ENCODE peak calls at places on chromosomes 7 and 10, in six cellular contexts. One of them, this sample, is unnamed.

GRCh38 chr10:98332623-98333269 is 64.8 kb upstream of the LOXL4 start:
- ATAC-seq in PC-3: peak
- ATAC-seq in activated CD8-positive, alpha-beta T cell treated with anti-CD3 and anti-CD28 coated beads, Interleukin-2, amount 10 ng/mL, durations not matched to agents 7 days and 5 days: no peak
- ATAC-seq in T-helper 17 cell: no peak
- ATAC-seq in Right ventricle myocardium inferior: no peak
- ATAC-seq in gastrocnemius medialis: no peak
- ATAC-seq in this sample: no peak

GRCh38 chr7:20444041-20444440 is 113.3 kb downstream of the ITGB8 start:
- ATAC-seq in T-helper 17 cell: no peak
- ATAC-seq in Right ventricle myocardium inferior: no peak
- ATAC-seq in activated CD8-positive, alpha-beta T cell treated with anti-CD3 and anti-CD28 coated beads, Interleukin-2, amount 10 ng/mL, durations not matched to agents 7 days and 5 days: no peak
- ATAC-seq in gastrocnemius medialis: no peak
- ATAC-seq in PC-3: no peak
- ATAC-seq in this sample: no peak

GRCh38 chr7:47452715-47453092 is 129.2 kb downstream of the TNS3 start:
- ATAC-seq in T-helper 17 cell: no peak
- ATAC-seq in gastrocnemius medialis: peak
- ATAC-seq in activated CD8-positive, alpha-beta T cell treated with anti-CD3 and anti-CD28 coated beads, Interleukin-2, amount 10 ng/mL, durations not matched to agents 7 days and 5 days: no peak
- ATAC-seq in Right ventricle myocardium inferior: peak
- ATAC-seq in PC-3: no peak
- ATAC-seq in this sample: no peak

GRCh38 chr7:451255-452229 is 68.1 kb downstream of the PDGFA start:
- ATAC-seq in activated CD8-positive, alpha-beta T cell treated with anti-CD3 and anti-CD28 coated beads, Interleukin-2, amount 10 ng/mL, durations not matched to agents 7 days and 5 days: no peak
- ATAC-seq in PC-3: no peak
- ATAC-seq in Right ventricle myocardium inferior: no peak
- ATAC-seq in T-helper 17 cell: no peak
- ATAC-seq in gastrocnemius medialis: peak
- ATAC-seq in this sample: no peak

GRCh38 chr7:1113548-1113885 is 25.6 kb downstream of the GPER1 start:
- ATAC-seq in activated CD8-positive, alpha-beta T cell treated with anti-CD3 and anti-CD28 coated beads, Interleukin-2, amount 10 ng/mL, durations not matched to agents 7 days and 5 days: no peak
- ATAC-seq in PC-3: no peak
- ATAC-seq in Right ventricle myocardium inferior: no peak
- ATAC-seq in gastrocnemius medialis: no peak
- ATAC-seq in T-helper 17 cell: no peak
- ATAC-seq in this sample: no peak

GRCh38 chr10:88431103-88431502 is 152.0 kb downstream of the RNLS start:
- ATAC-seq in Right ventricle myocardium inferior: no peak
- ATAC-seq in activated CD8-positive, alpha-beta T cell treated with anti-CD3 and anti-CD28 coated beads, Interleukin-2, amount 10 ng/mL, durations not matched to agents 7 days and 5 days: no peak
- ATAC-seq in PC-3: no peak
- ATAC-seq in gastrocnemius medialis: no peak
- ATAC-seq in T-helper 17 cell: no peak
- ATAC-seq in this sample: no peak

GRCh38 chr7:41005381-41005901 is 697.4 kb downstream of the INHBA start:
- ATAC-seq in T-helper 17 cell: no peak
- ATAC-seq in Right ventricle myocardium inferior: peak
- ATAC-seq in gastrocnemius medialis: peak
- ATAC-seq in PC-3: peak
- ATAC-seq in activated CD8-positive, alpha-beta T cell treated with anti-CD3 and anti-CD28 coated beads, Interleukin-2, amount 10 ng/mL, durations not matched to agents 7 days and 5 days: no peak
- ATAC-seq in this sample: peak

GRCh38 chr7:129785457-129786178 is 167.1 kb downstream of the UBE2H start:
- ATAC-seq in Right ventricle myocardium inferior: no peak
- ATAC-seq in PC-3: no peak
- ATAC-seq in activated CD8-positive, alpha-beta T cell treated with anti-CD3 and anti-CD28 coated beads, Interleukin-2, amount 10 ng/mL, durations not matched to agents 7 days and 5 days: no peak
- ATAC-seq in gastrocnemius medialis: no peak
- ATAC-seq in T-helper 17 cell: peak
- ATAC-seq in this sample: no peak

GRCh38 chr7:1487466-1487865 is 16.7 kb downstream of the INTS1 start:
- ATAC-seq in T-helper 17 cell: no peak
- ATAC-seq in Right ventricle myocardium inferior: no peak
- ATAC-seq in activated CD8-positive, alpha-beta T cell treated with anti-CD3 and anti-CD28 coated beads, Interleukin-2, amount 10 ng/mL, durations not matched to agents 7 days and 5 days: no peak
- ATAC-seq in gastrocnemius medialis: no peak
- ATAC-seq in PC-3: no peak
- ATAC-seq in this sample: no peak

GRCh38 chr10:100535338-100535714 is 417 bp upstream of the HIF1AN start:
- ATAC-seq in PC-3: peak
- ATAC-seq in T-helper 17 cell: peak
- ATAC-seq in Right ventricle myocardium inferior: no peak
- ATAC-seq in gastrocnemius medialis: no peak
- ATAC-seq in activated CD8-positive, alpha-beta T cell treated with anti-CD3 and anti-CD28 coated beads, Interleukin-2, amount 10 ng/mL, durations not matched to agents 7 days and 5 days: peak
- ATAC-seq in this sample: no peak

GRCh38 chr7:108166687-108167086 is 36.5 kb upstream of the LAMB4 start:
- ATAC-seq in T-helper 17 cell: no peak
- ATAC-seq in Right ventricle myocardium inferior: no peak
- ATAC-seq in gastrocnemius medialis: no peak
- ATAC-seq in PC-3: no peak
- ATAC-seq in activated CD8-positive, alpha-beta T cell treated with anti-CD3 and anti-CD28 coated beads, Interleukin-2, amount 10 ng/mL, durations not matched to agents 7 days and 5 days: no peak
- ATAC-seq in this sample: no peak

GRCh38 chr10:24723386-24723787 is 300 bp downstream of the ARHGAP21 start:
- ATAC-seq in activated CD8-positive, alpha-beta T cell treated with anti-CD3 and anti-CD28 coated beads, Interleukin-2, amount 10 ng/mL, durations not matched to agents 7 days and 5 days: peak
- ATAC-seq in T-helper 17 cell: no peak
- ATAC-seq in Right ventricle myocardium inferior: no peak
- ATAC-seq in gastrocnemius medialis: peak
- ATAC-seq in PC-3: peak
- ATAC-seq in this sample: no peak

GRCh38 chr7:1151653-1152425 is 8.2 kb downstream of the ZFAND2A start:
- ATAC-seq in gastrocnemius medialis: no peak
- ATAC-seq in Right ventricle myocardium inferior: no peak
- ATAC-seq in PC-3: no peak
- ATAC-seq in T-helper 17 cell: peak
- ATAC-seq in activated CD8-positive, alpha-beta T cell treated with anti-CD3 and anti-CD28 coated beads, Interleukin-2, amount 10 ng/mL, durations not matched to agents 7 days and 5 days: no peak
- ATAC-seq in this sample: peak

GRCh38 chr10:99854860-99855259 is 72.4 kb downstream of the ABCC2 start:
- ATAC-seq in gastrocnemius medialis: no peak
- ATAC-seq in activated CD8-positive, alpha-beta T cell treated with anti-CD3 and anti-CD28 coated beads, Interleukin-2, amount 10 ng/mL, durations not matched to agents 7 days and 5 days: no peak
- ATAC-seq in T-helper 17 cell: no peak
- ATAC-seq in Right ventricle myocardium inferior: no peak
- ATAC-seq in PC-3: peak
- ATAC-seq in this sample: no peak

GRCh38 chr7:158761945-158762344 is 57.3 kb upstream of the NCAPG2 start:
- ATAC-seq in activated CD8-positive, alpha-beta T cell treated with anti-CD3 and anti-CD28 coated beads, Interleukin-2, amount 10 ng/mL, durations not matched to agents 7 days and 5 days: no peak
- ATAC-seq in T-helper 17 cell: peak
- ATAC-seq in PC-3: no peak
- ATAC-seq in Right ventricle myocardium inferior: no peak
- ATAC-seq in gastrocnemius medialis: no peak
- ATAC-seq in this sample: no peak

GRCh38 chr10:97355571-97355975 is 21.0 kb upstream of the FRAT2 start:
- ATAC-seq in PC-3: peak
- ATAC-seq in gastrocnemius medialis: peak
- ATAC-seq in activated CD8-positive, alpha-beta T cell treated with anti-CD3 and anti-CD28 coated beads, Interleukin-2, amount 10 ng/mL, durations not matched to agents 7 days and 5 days: no peak
- ATAC-seq in Right ventricle myocardium inferior: peak
- ATAC-seq in T-helper 17 cell: peak
- ATAC-seq in this sample: no peak

GRCh38 chr10:46096909-46097575 is 51.0 kb upstream of the MSMB start:
- ATAC-seq in PC-3: no peak
- ATAC-seq in Right ventricle myocardium inferior: no peak
- ATAC-seq in gastrocnemius medialis: no peak
- ATAC-seq in activated CD8-positive, alpha-beta T cell treated with anti-CD3 and anti-CD28 coated beads, Interleukin-2, amount 10 ng/mL, durations not matched to agents 7 days and 5 days: peak
- ATAC-seq in T-helper 17 cell: peak
- ATAC-seq in this sample: no peak

GRCh38 chr7:152402384-152403250 is 33.2 kb downstream of the KMT2C start:
- ATAC-seq in PC-3: peak
- ATAC-seq in activated CD8-positive, alpha-beta T cell treated with anti-CD3 and anti-CD28 coated beads, Interleukin-2, amount 10 ng/mL, durations not matched to agents 7 days and 5 days: no peak
- ATAC-seq in gastrocnemius medialis: no peak
- ATAC-seq in Right ventricle myocardium inferior: peak
- ATAC-seq in T-helper 17 cell: no peak
- ATAC-seq in this sample: peak

GRCh38 chr7:114977277-114977676 is 55.4 kb downstream of the MDFIC start:
- ATAC-seq in activated CD8-positive, alpha-beta T cell treated with anti-CD3 and anti-CD28 coated beads, Interleukin-2, amount 10 ng/mL, durations not matched to agents 7 days and 5 days: peak
- ATAC-seq in Right ventricle myocardium inferior: no peak
- ATAC-seq in gastrocnemius medialis: no peak
- ATAC-seq in T-helper 17 cell: no peak
- ATAC-seq in PC-3: no peak
- ATAC-seq in this sample: no peak

GRCh38 chr7:99459087-99459486 is 6.9 kb downstream of the ATP5MF start:
- ATAC-seq in PC-3: peak
- ATAC-seq in T-helper 17 cell: peak
- ATAC-seq in activated CD8-positive, alpha-beta T cell treated with anti-CD3 and anti-CD28 coated beads, Interleukin-2, amount 10 ng/mL, durations not matched to agents 7 days and 5 days: peak
- ATAC-seq in Right ventricle myocardium inferior: no peak
- ATAC-seq in gastrocnemius medialis: no peak
- ATAC-seq in this sample: peak

GRCh38 chr7:36289833-36290661 is 99.6 kb upstream of the ANLN start:
- ATAC-seq in activated CD8-positive, alpha-beta T cell treated with anti-CD3 and anti-CD28 coated beads, Interleukin-2, amount 10 ng/mL, durations not matched to agents 7 days and 5 days: no peak
- ATAC-seq in T-helper 17 cell: no peak
- ATAC-seq in Right ventricle myocardium inferior: no peak
- ATAC-seq in PC-3: peak
- ATAC-seq in gastrocnemius medialis: peak
- ATAC-seq in this sample: peak

GRCh38 chr10:60518745-60519144 is 129.1 kb upstream of the ANK3 start:
- ATAC-seq in T-helper 17 cell: no peak
- ATAC-seq in PC-3: no peak
- ATAC-seq in activated CD8-positive, alpha-beta T cell treated with anti-CD3 and anti-CD28 coated beads, Interleukin-2, amount 10 ng/mL, durations not matched to agents 7 days and 5 days: no peak
- ATAC-seq in Right ventricle myocardium inferior: no peak
- ATAC-seq in gastrocnemius medialis: no peak
- ATAC-seq in this sample: no peak

GRCh38 chr10:116708386-116708785 is 34.0 kb downstream of the HSPA12A start:
- ATAC-seq in T-helper 17 cell: no peak
- ATAC-seq in activated CD8-positive, alpha-beta T cell treated with anti-CD3 and anti-CD28 coated beads, Interleukin-2, amount 10 ng/mL, durations not matched to agents 7 days and 5 days: no peak
- ATAC-seq in gastrocnemius medialis: no peak
- ATAC-seq in Right ventricle myocardium inferior: peak
- ATAC-seq in PC-3: no peak
- ATAC-seq in this sample: no peak

GRCh38 chr7:74625446-74625845 is 32.1 kb upstream of the GTF2I start:
- ATAC-seq in T-helper 17 cell: no peak
- ATAC-seq in PC-3: peak
- ATAC-seq in gastrocnemius medialis: peak
- ATAC-seq in Right ventricle myocardium inferior: peak
- ATAC-seq in activated CD8-positive, alpha-beta T cell treated with anti-CD3 and anti-CD28 coated beads, Interleukin-2, amount 10 ng/mL, durations not matched to agents 7 days and 5 days: no peak
- ATAC-seq in this sample: no peak

GRCh38 chr7:71694678-71695077 is 562.7 kb downstream of the GALNT17 start:
- ATAC-seq in gastrocnemius medialis: no peak
- ATAC-seq in PC-3: no peak
- ATAC-seq in activated CD8-positive, alpha-beta T cell treated with anti-CD3 and anti-CD28 coated beads, Interleukin-2, amount 10 ng/mL, durations not matched to agents 7 days and 5 days: no peak
- ATAC-seq in Right ventricle myocardium inferior: peak
- ATAC-seq in T-helper 17 cell: no peak
- ATAC-seq in this sample: no peak

GRCh38 chr10:103808784-103809183 is 46.6 kb downstream of the SH3PXD2A start:
- ATAC-seq in gastrocnemius medialis: peak
- ATAC-seq in PC-3: no peak
- ATAC-seq in T-helper 17 cell: no peak
- ATAC-seq in Right ventricle myocardium inferior: peak
- ATAC-seq in activated CD8-positive, alpha-beta T cell treated with anti-CD3 and anti-CD28 coated beads, Interleukin-2, amount 10 ng/mL, durations not matched to agents 7 days and 5 days: no peak
- ATAC-seq in this sample: no peak

GRCh38 chr10:32130788-32131187 is 74.6 kb upstream of the KIF5B start:
- ATAC-seq in T-helper 17 cell: no peak
- ATAC-seq in activated CD8-positive, alpha-beta T cell treated with anti-CD3 and anti-CD28 coated beads, Interleukin-2, amount 10 ng/mL, durations not matched to agents 7 days and 5 days: no peak
- ATAC-seq in PC-3: no peak
- ATAC-seq in gastrocnemius medialis: no peak
- ATAC-seq in Right ventricle myocardium inferior: no peak
- ATAC-seq in this sample: no peak

GRCh38 chr7:2701832-2702593 is 14.0 kb downstream of the AMZ1 start:
- ATAC-seq in Right ventricle myocardium inferior: peak
- ATAC-seq in activated CD8-positive, alpha-beta T cell treated with anti-CD3 and anti-CD28 coated beads, Interleukin-2, amount 10 ng/mL, durations not matched to agents 7 days and 5 days: no peak
- ATAC-seq in gastrocnemius medialis: peak
- ATAC-seq in PC-3: peak
- ATAC-seq in T-helper 17 cell: no peak
- ATAC-seq in this sample: no peak

GRCh38 chr7:154699421-154699820 is 303.5 kb downstream of the PAXIP1 start:
- ATAC-seq in PC-3: no peak
- ATAC-seq in Right ventricle myocardium inferior: no peak
- ATAC-seq in T-helper 17 cell: no peak
- ATAC-seq in gastrocnemius medialis: no peak
- ATAC-seq in activated CD8-positive, alpha-beta T cell treated with anti-CD3 and anti-CD28 coated beads, Interleukin-2, amount 10 ng/mL, durations not matched to agents 7 days and 5 days: no peak
- ATAC-seq in this sample: no peak

GRCh38 chr10:91467114-91467513 is 57.0 kb downstream of the HECTD2 start:
- ATAC-seq in T-helper 17 cell: no peak
- ATAC-seq in activated CD8-positive, alpha-beta T cell treated with anti-CD3 and anti-CD28 coated beads, Interleukin-2, amount 10 ng/mL, durations not matched to agents 7 days and 5 days: no peak
- ATAC-seq in gastrocnemius medialis: no peak
- ATAC-seq in PC-3: no peak
- ATAC-seq in Right ventricle myocardium inferior: no peak
- ATAC-seq in this sample: no peak

GRCh38 chr10:44949127-44949802 is 10.3 kb upstream of the RASSF4 start:
- ATAC-seq in Right ventricle myocardium inferior: no peak
- ATAC-seq in gastrocnemius medialis: no peak
- ATAC-seq in activated CD8-positive, alpha-beta T cell treated with anti-CD3 and anti-CD28 coated beads, Interleukin-2, amount 10 ng/mL, durations not matched to agents 7 days and 5 days: no peak
- ATAC-seq in T-helper 17 cell: no peak
- ATAC-seq in PC-3: no peak
- ATAC-seq in this sample: peak

GRCh38 chr7:29442146-29442545 is 121.5 kb upstream of the PRR15 start:
- ATAC-seq in T-helper 17 cell: no peak
- ATAC-seq in activated CD8-positive, alpha-beta T cell treated with anti-CD3 and anti-CD28 coated beads, Interleukin-2, amount 10 ng/mL, durations not matched to agents 7 days and 5 days: no peak
- ATAC-seq in PC-3: peak
- ATAC-seq in Right ventricle myocardium inferior: peak
- ATAC-seq in gastrocnemius medialis: peak
- ATAC-seq in this sample: no peak

GRCh38 chr10:3408603-3409365 is 236.2 kb upstream of the PITRM1 start:
- ATAC-seq in PC-3: no peak
- ATAC-seq in T-helper 17 cell: no peak
- ATAC-seq in activated CD8-positive, alpha-beta T cell treated with anti-CD3 and anti-CD28 coated beads, Interleukin-2, amount 10 ng/mL, durations not matched to agents 7 days and 5 days: no peak
- ATAC-seq in Right ventricle myocardium inferior: no peak
- ATAC-seq in gastrocnemius medialis: no peak
- ATAC-seq in this sample: no peak

This sample was measured in esophagus mucosa.